ENCODE peak calls at places on chromosomes 2 and 18, in ten cellular contexts. Y is body of pancreas, E is right atrium auricular region, T is brain microvascular endothelial cell, F is Peyer's patch, K is K562, H is prostate gland, V is HL-60, Q is coronary artery, J is RWPE1. C is an unnamed sample.

GRCh38 chr2:86372641-86373502 is 35.4 kb upstream of the REEP1 start:
- DNase-seq in H (peak), Y (peak), F (peak), E (no peak), Q (no peak), J (peak), T (peak), V (no peak), K (no peak), C (peak)

GRCh38 chr2:134395779-134396178 is 141.9 kb downstream of the MGAT5 start:
- DNase-seq in Y (no peak), H (no peak), E (no peak), K (no peak), Q (no peak), F (no peak), T (no peak), J (no peak), V (no peak), C (no peak)

GRCh38 chr2:171345971-171346722 is 87.6 kb downstream of the METTL8 start:
- DNase-seq in Y (no peak), Q (no peak), H (peak), V (no peak), J (no peak), T (no peak), F (no peak), E (no peak), K (no peak), C (no peak)

GRCh38 chr18:10454800-10455550 is 540 bp downstream of the APCDD1 start:
- DNase-seq in E (no peak), Q (no peak), H (peak), V (no peak), J (peak), T (no peak), Y (peak), K (no peak), F (no peak), C (no peak)

GRCh38 chr2:188078544-188078943 is 213.1 kb upstream of the GULP1 start:
- DNase-seq in T (no peak), F (no peak), Y (no peak), K (no peak), V (no peak), J (no peak), E (no peak), H (no peak), Q (no peak), C (no peak)

GRCh38 chr2:118202707-118203303 is 114.5 kb downstream of the INSIG2 start:
- DNase-seq in J (peak), Q (no peak), K (peak), F (peak), Y (peak), H (no peak), V (no peak), T (peak), E (no peak), C (no peak)

GRCh38 chr2:11933854-11934253 is 187.4 kb downstream of the LPIN1 start:
- DNase-seq in J (no peak), Y (no peak), K (no peak), V (no peak), Q (no peak), T (no peak), E (no peak), F (no peak), H (no peak), C (no peak)

GRCh38 chr2:8576525-8577157 is 105.2 kb upstream of the ID2 start:
- DNase-seq in H (no peak), T (no peak), Q (peak), E (peak), V (no peak), K (no peak), F (peak), Y (no peak), J (no peak), C (no peak)

GRCh38 chr2:240397924-240398611 is 37.4 kb upstream of the GPC1 start:
- DNase-seq in H (no peak), E (no peak), T (peak), Q (no peak), K (no peak), J (no peak), V (no peak), F (peak), Y (no peak), C (no peak)

GRCh38 chr18:8839285-8839684 is 133.9 kb downstream of the MTCL1 start:
- DNase-seq in Y (peak), E (no peak), H (no peak), T (no peak), J (no peak), V (no peak), Q (no peak), F (no peak), K (no peak), C (no peak)

GRCh38 chr18:58447342-58448190 is 181.3 kb downstream of the ALPK2 start:
- DNase-seq in E (no peak), K (no peak), H (no peak), J (no peak), F (no peak), Y (no peak), Q (no peak), V (no peak), T (no peak), C (no peak)

GRCh38 chr2:98524168-98524567 is 79.5 kb downstream of the INPP4A start:
- DNase-seq in J (no peak), E (no peak), H (no peak), F (no peak), K (no peak), V (no peak), Y (no peak), T (no peak), Q (no peak), C (no peak)

GRCh38 chr2:200308421-200309295 is 2.2 kb downstream of the SPATS2L start:
- DNase-seq in T (no peak), Y (no peak), E (no peak), V (no peak), F (no peak), H (peak), K (no peak), J (no peak), Q (no peak), C (no peak)

GRCh38 chr2:127160676-127161075 is 53.7 kb upstream of the BIN1 start:
- DNase-seq in T (no peak), H (no peak), Q (no peak), F (no peak), E (no peak), K (no peak), J (no peak), Y (no peak), V (no peak), C (no peak)

GRCh38 chr2:237588044-237588696 is 2.4 kb downstream of the RAB17 start:
- DNase-seq in V (no peak), K (no peak), E (no peak), J (no peak), Q (no peak), T (no peak), F (peak), Y (no peak), H (no peak), C (no peak)

GRCh38 chr2:73174244-73174643 is 28.1 kb upstream of the NOTO start:
- DNase-seq in E (no peak), V (no peak), Q (no peak), J (no peak), K (no peak), T (no peak), Y (no peak), H (no peak), F (no peak), C (no peak)

GRCh38 chr18:60675801-60676200 is 303.2 kb upstream of the MC4R start:
- DNase-seq in Y (peak), K (no peak), V (no peak), F (no peak), T (no peak), H (no peak), J (no peak), Q (no peak), E (no peak), C (no peak)

GRCh38 chr2:235142588-235142987 is 190.8 kb downstream of the SH3BP4 start:
- DNase-seq in Y (no peak), Q (no peak), H (no peak), F (peak), J (no peak), T (no peak), V (no peak), K (no peak), E (peak), C (no peak)

GRCh38 chr18:77777126-77777525 is 527.5 kb downstream of the GALR1 start:
- DNase-seq in J (no peak), F (no peak), K (no peak), V (no peak), E (no peak), T (no peak), H (no peak), Q (no peak), Y (no peak), C (no peak)

GRCh38 chr18:74171910-74172606 is 23.7 kb downstream of the TIMM21 start:
- DNase-seq in K (no peak), Y (no peak), J (no peak), H (no peak), T (no peak), F (no peak), V (no peak), Q (no peak), E (no peak), C (no peak)

GRCh38 chr2:170966648-170967396 is 37.8 kb downstream of the GORASP2 start:
- DNase-seq in E (no peak), H (no peak), V (no peak), T (no peak), F (no peak), Q (no peak), K (peak), J (no peak), Y (no peak), C (no peak)

GRCh38 chr2:38421274-38422056 is 44.4 kb upstream of the ATL2 start:
- DNase-seq in J (no peak), Y (no peak), T (no peak), E (no peak), F (no peak), V (no peak), Q (no peak), K (no peak), H (no peak), C (no peak)

GRCh38 chr2:69554568-69554967 is 89.0 kb downstream of the AAK1 start:
- DNase-seq in H (no peak), Y (no peak), E (no peak), F (no peak), V (no peak), K (no peak), T (no peak), J (no peak), Q (no peak), C (no peak)

GRCh38 chr2:26605195-26605968 is 35.8 kb downstream of the CIB4 start:
- DNase-seq in Q (peak), E (no peak), Y (peak), H (peak), J (peak), F (peak), T (peak), V (peak), K (peak), C (peak)

GRCh38 chr18:43525149-43525548 is 247.9 kb upstream of the SYT4 start:
- DNase-seq in V (no peak), J (no peak), F (no peak), H (no peak), E (no peak), Y (peak), Q (no peak), K (no peak), T (no peak), C (no peak)

GRCh38 chr2:106159867-106160785 is 34.0 kb downstream of the UXS1 start:
- DNase-seq in Q (no peak), F (peak), V (no peak), J (no peak), T (no peak), H (no peak), K (no peak), Y (no peak), E (no peak), C (no peak)

GRCh38 chr2:230674930-230675672 is 37.5 kb upstream of the CAB39 start:
- DNase-seq in Q (no peak), J (no peak), K (no peak), F (no peak), H (no peak), Y (no peak), E (no peak), T (no peak), V (no peak), C (no peak)

GRCh38 chr2:218217366-218218309 is 649 bp downstream of the ARPC2 start:
- DNase-seq in E (peak), V (no peak), Y (peak), J (peak), F (peak), K (no peak), T (no peak), Q (peak), H (peak), C (no peak)

GRCh38 chr2:144143294-144144092 is 376.4 kb downstream of the ZEB2 start:
- DNase-seq in J (no peak), E (no peak), H (no peak), F (no peak), V (no peak), Y (no peak), K (no peak), T (no peak), Q (no peak), C (no peak)
- H3K27ac ChIP-seq in J (no peak), E (no peak), H (no peak), F (no peak), V (no peak), Y (no peak), K (no peak), T (peak), Q (no peak), C (no peak)

GRCh38 chr2:232073031-232073430 is 111.5 kb downstream of the DIS3L2 start:
- DNase-seq in Q (no peak), V (no peak), H (no peak), T (no peak), J (no peak), F (no peak), Y (no peak), E (no peak), K (no peak), C (no peak)
- H3K27ac ChIP-seq in Q (no peak), V (no peak), H (no peak), T (no peak), J (no peak), F (no peak), Y (no peak), E (no peak), K (no peak), C (no peak)

DNA sequence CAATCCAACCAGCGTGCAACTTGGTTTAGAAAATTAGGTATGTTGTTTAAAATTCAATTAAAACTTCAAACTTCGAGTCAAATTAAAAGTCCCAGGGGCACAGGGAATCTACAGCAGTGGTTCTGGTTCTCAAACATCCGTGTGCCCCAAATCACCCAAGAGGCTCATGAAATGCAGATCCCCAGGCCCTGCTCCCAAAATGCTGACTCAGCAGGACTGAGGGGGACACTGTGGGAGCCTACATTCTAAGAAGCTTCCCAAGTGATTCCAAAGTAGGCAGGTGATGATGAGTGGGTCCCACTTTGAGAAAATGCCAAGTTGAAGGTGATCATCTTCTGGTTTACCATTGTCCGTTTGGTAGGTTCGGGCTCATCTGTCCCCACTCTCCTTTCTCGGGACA is 82.3 kb downstream of the GALNT14 start:
- DNase-seq in Q (no peak), H (no peak), T (no peak), E (no peak), Y (no peak), J (no peak), K (no peak), F (no peak), V (no peak), C (no peak)
- H3K27ac ChIP-seq in Q (no peak), H (no peak), T (no peak), E (no peak), Y (no peak), J (no peak), K (no peak), F (peak), V (no peak), C (no peak)

GRCh38 chr2:241901018-241901380 is 31.5 kb downstream of the RTP5 start:
- DNase-seq in E (no peak), V (no peak), H (no peak), K (no peak), T (no peak), F (peak), J (peak), Q (peak), Y (no peak), C (no peak)

GRCh38 chr2:241903121-241904010 is 33.8 kb downstream of the RTP5 start:
- DNase-seq in H (no peak), Q (peak), E (no peak), Y (no peak), F (peak), T (no peak), J (no peak), V (no peak), K (no peak), C (no peak)

GRCh38 chr2:241900251-241901017 is 30.9 kb downstream of the RTP5 start:
- DNase-seq in Q (peak), H (no peak), F (peak), J (no peak), T (no peak), Y (peak), V (no peak), K (no peak), E (no peak), C (no peak)

GRCh38 chr2:241902357-241902991 is 32.9 kb downstream of the RTP5 start:
- DNase-seq in V (no peak), Y (no peak), H (no peak), F (peak), T (no peak), J (no peak), E (no peak), K (no peak), Q (peak), C (no peak)

GRCh38 chr2:241901500-241902351 is 32.2 kb downstream of the RTP5 start:
- DNase-seq in J (peak), Q (peak), F (peak), K (no peak), V (no peak), H (peak), Y (peak), E (no peak), T (no peak), C (no peak)
- H3K27ac ChIP-seq in J (peak), Q (no peak), F (no peak), K (no peak), V (no peak), H (peak), Y (peak), E (no peak), T (no peak), C (no peak)

DNA sequence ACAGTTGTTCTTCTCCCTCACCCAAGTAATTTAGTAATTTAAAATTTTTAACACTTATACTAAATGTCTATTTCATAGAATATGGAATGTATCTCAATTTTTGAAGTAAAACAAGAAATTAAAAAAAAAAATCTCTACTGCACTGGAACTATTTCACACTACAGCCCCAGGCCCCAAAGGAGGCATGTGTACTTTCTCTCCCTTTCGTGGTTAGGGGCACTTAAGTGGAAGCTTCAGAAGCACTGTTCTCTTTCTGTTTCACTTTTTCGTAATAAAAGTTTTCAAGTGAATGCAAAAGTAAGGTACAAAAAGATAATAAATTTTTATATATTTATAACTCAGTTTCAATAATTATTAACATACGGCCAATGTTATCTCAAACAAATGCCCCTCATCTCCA is 123.9 kb upstream of the STON1 start:
- DNase-seq in Y (no peak), E (no peak), K (no peak), H (no peak), T (no peak), V (no peak), J (no peak), F (no peak), Q (no peak), C (no peak)
- H3K27ac ChIP-seq in Y (no peak), E (no peak), K (no peak), H (no peak), T (no peak), V (no peak), J (no peak), F (no peak), Q (no peak), C (no peak)

GRCh38 chr2:47838249-47838648 is 55.3 kb downstream of the MSH6 start:
- DNase-seq in E (no peak), F (no peak), Y (no peak), T (no peak), V (no peak), Q (no peak), J (no peak), K (no peak), H (no peak), C (no peak)

GRCh38 chr2:47844162-47844561 is 61.2 kb downstream of the MSH6 start:
- DNase-seq in T (no peak), E (no peak), H (no peak), F (no peak), K (no peak), Q (no peak), J (no peak), Y (no peak), V (no peak), C (no peak)

GRCh38 chr2:47842846-47843245 is 59.9 kb downstream of the MSH6 start:
- DNase-seq in K (no peak), Y (no peak), J (no peak), T (no peak), Q (no peak), E (no peak), F (no peak), V (no peak), H (no peak), C (no peak)
- H3K27ac ChIP-seq in K (no peak), Y (no peak), J (no peak), T (no peak), Q (no peak), E (no peak), F (no peak), V (no peak), H (no peak), C (no peak)

GRCh38 chr2:158724803-158725271 is 70.3 kb upstream of the DAPL1 start:
- DNase-seq in Y (peak), K (no peak), Q (no peak), J (peak), E (no peak), H (peak), F (no peak), V (no peak), T (no peak), C (no peak)
- H3K27ac ChIP-seq in Y (no peak), K (no peak), Q (no peak), J (no peak), E (no peak), H (peak), F (peak), V (no peak), T (no peak), C (no peak)